ENCODE peak calls at places on chromosomes 4 and X, in seven cellular contexts. D is tibial nerve, I is stomach, T is body of pancreas, K is breast epithelium, O is sigmoid colon, A is NB4. H is an unnamed sample.

GRCh38 chr4:16269742-16270522 is 43.7 kb upstream of the TAPT1 start:
- DNase-seq in O (no peak), K (no peak), D (no peak), A (peak), I (no peak), T (no peak), H (no peak)

GRCh38 chrX:42096262-42096939 is 173.0 kb upstream of the CASK start:
- DNase-seq in O (no peak), K (no peak), I (peak), T (no peak), D (no peak), A (no peak), H (no peak)

GRCh38 chr4:176470671-176471070 is 150.9 kb downstream of the SPCS3 start:
- DNase-seq in T (no peak), O (no peak), D (no peak), I (no peak), A (no peak), K (no peak), H (no peak)

GRCh38 chrX:120791013-120791643 is 84.5 kb downstream of the CT47B1 start:
- DNase-seq in I (peak), T (peak), A (peak), O (peak), D (peak), K (peak), H (no peak)

GRCh38 chr4:10750714-10751113 is 66.1 kb upstream of the CLNK start:
- DNase-seq in A (no peak), K (no peak), I (no peak), T (no peak), O (no peak), D (no peak), H (no peak)

GRCh38 chrX:48468247-48468671 is 1.8 kb downstream of the SLC38A5 start:
- DNase-seq in A (peak), I (peak), K (no peak), O (peak), D (no peak), T (peak), H (peak)

GRCh38 chr4:57993934-57994333 is 883.7 kb upstream of the IGFBP7 start:
- DNase-seq in I (no peak), K (no peak), T (no peak), D (no peak), O (no peak), A (no peak), H (no peak)

GRCh38 chr4:2927696-2928075 is 35.5 kb downstream of the NOP14 start:
- DNase-seq in D (no peak), A (no peak), I (no peak), T (peak), O (no peak), K (peak), H (no peak)

GRCh38 chrX:145910017-145910416 is 92.4 kb downstream of the SLITRK2 start:
- DNase-seq in A (no peak), T (no peak), K (no peak), D (no peak), I (no peak), O (no peak), H (no peak)

GRCh38 chr4:107138433-107138832 is 102.3 kb upstream of the DKK2 start:
- DNase-seq in O (no peak), K (no peak), T (no peak), I (no peak), A (no peak), D (no peak), H (no peak)

GRCh38 chr4:153521995-153522799 is 56.0 kb downstream of the TMEM131L start:
- DNase-seq in O (no peak), D (no peak), A (peak), K (no peak), I (no peak), T (no peak), H (no peak)

DNA sequence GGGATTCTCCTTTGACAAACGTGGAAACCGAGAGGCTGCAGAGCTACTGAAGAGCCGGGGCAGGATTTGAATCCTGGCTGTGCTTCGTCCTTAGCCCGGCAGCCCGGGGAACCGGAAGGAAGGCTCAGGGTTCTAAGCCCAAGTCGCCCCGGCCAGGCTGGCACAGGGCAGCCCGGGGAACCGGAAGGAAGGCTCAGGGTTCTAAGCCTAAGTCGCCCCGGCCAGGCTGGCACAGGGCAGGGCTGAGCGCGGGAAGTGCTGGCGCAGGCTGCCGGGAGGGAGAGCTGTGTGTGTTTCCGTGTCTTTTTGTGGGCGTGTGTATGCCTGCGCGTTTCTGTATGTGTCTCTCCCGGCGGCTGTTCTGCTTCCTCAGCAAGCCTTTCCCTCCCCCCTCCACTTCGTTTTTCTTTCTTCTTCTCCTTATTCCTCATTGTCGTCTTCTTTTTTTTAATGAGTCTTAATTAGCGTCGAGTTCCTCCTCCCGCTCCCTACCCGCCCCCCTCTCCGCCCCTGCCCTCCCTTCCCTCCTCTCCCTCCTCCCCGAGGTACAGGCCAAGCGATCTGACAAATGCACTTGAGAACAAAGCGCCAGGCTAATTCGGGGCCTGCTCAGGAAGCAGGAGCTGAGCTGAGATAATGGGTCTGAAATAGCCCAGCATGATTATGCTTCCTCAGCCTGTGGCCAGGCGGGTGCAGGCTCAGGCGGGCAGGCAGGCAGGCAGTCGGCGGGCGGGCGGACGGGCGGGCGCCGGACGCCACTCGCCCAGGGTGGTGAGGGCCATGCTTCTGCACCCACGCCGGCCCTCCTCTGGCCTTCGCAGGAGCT is 65.9 kb downstream of the EFNB1 start:
- DNase-seq in I (peak), O (peak), T (peak), D (peak), K (peak), A (peak), H (no peak)
- TF ChIP-seq POLR2A in I (no peak), O (no peak), T (no peak), D (no peak), K (no peak), A (no peak), H (no peak)

DNA sequence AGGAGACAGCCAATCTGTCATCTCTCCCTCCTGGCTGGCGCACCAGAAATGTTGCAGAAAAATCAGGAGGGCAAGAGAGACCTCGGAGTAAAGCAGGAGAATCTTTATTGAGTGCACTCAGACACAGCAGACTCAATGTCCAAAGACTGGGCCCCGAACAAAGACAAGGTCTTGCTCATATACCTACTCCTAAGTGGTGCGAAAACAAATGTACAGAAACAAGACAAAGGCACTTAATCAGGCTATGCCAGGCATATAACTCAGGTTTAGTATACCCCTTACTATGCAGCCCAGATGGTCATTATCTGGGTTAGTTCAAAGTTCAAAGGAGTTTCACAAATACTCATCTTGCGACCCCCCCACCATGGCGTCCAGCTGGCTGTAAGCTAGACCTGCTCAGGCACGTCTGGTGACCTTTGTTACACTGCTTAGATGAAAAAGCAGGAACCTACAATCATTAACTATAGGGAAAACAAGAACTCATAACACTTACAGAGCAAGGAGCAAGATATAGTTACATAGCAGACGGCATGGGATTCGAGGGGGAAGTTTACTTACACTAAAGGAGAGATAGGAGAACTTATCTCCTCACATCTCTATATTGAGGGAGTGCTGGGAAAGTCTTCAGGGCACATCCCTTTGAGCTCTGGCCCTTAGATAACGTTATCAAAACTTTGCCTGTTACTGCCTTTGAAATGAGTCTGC is 27.5 kb downstream of the SULT1E1 start:
- DNase-seq in O (no peak), D (no peak), A (no peak), I (peak), T (no peak), K (no peak), H (no peak)
- TF ChIP-seq POLR2A in O (no peak), D (no peak), A (no peak), I (no peak), T (no peak), K (no peak), H (no peak)

GRCh38 chrX:70452143-70452733 is 7.6 kb downstream of the DLG3 start:
- DNase-seq in K (peak), T (peak), I (peak), A (peak), O (peak), D (peak), H (no peak)
- TF ChIP-seq POLR2A in K (no peak), T (no peak), I (no peak), A (no peak), O (no peak), D (no peak), H (no peak)

GRCh38 chr4:65407483-65407882 is 262.8 kb downstream of the EPHA5 start:
- DNase-seq in O (no peak), K (no peak), I (no peak), T (no peak), A (no peak), D (no peak), H (no peak)
- TF ChIP-seq POLR2A in O (no peak), K (no peak), I (no peak), T (no peak), A (no peak), D (no peak), H (no peak)

DNA sequence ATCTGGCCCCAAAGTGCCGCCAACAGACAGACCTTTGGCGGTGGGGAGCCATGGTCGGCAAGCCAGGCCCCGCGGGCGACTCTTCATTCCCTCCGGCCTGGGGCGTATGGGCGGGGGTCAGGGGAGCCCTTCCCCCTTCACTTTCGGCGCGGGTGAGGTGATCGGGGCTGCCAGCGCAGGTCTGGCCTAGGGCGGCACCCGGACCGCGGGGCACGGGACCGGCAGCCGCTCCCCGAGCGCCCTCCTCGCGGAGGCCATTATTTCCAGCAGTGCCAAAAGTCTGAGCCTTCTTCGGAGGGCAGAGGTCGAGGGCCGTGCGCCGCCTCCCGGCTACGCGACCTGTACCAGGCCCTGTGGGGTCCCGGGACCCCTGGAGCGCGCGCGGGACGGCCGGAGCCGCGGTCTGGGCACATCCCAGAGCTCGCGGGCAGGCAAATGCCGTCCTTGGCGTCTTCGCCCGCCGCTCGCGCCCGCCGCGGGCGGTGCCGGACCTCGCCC is 620 bp upstream of the KDM6A start:
- DNase-seq in K (peak), T (peak), I (peak), D (peak), O (peak), A (no peak), H (no peak)
- TF ChIP-seq POLR2A in K (no peak), T (no peak), I (no peak), D (no peak), O (no peak), A (no peak), H (no peak)

GRCh38 chr4:38867478-38868054 is at the start of gene FAM114A1:
- DNase-seq in A (peak), I (peak), K (peak), T (peak), O (peak), D (peak), H (no peak)
- TF ChIP-seq POLR2A in A (peak), I (no peak), K (no peak), T (peak), O (peak), D (peak), H (peak)

DNA sequence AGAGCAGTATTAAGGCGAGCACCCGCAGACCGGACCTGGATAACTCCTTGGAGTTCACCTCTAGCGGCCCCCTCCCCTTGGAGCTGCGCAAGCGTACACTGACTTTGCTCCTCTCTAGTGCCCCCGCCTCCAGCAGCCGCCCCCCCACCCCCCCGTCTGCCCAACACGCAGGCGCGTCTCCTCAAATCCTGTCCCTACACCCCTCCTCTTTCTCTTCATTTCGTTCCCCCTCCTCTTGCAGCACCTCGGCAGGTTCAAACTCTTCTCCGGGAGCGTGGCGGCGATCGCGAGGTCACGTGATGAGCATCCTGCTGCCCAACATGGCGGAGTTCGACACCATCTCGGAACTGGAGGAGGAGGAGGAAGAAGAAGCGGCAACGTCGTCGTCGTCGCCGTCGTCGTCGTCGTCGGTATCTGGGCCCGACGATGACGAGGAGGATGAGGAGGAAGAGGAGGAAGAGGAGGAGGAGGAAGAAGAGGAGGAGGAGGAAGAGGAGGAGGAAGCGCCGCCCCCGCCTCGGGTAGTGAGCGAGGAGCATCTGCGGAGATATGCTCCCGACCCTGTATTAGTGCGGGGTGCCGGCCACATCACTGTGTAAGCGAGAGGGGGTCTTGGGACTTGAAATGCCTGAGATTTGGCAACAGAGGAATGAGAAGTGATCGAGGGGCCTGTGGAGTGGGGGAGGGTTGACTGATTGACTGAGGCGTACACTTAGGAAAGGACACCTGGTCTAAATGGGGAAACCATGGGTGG is at the start of gene CHIC1:
- DNase-seq in I (peak), A (no peak), O (peak), D (peak), K (peak), T (peak), H (no peak)
- TF ChIP-seq POLR2A in I (no peak), A (no peak), O (no peak), D (no peak), K (no peak), T (no peak), H (no peak)

GRCh38 chr4:156619154-156619934 is 352.3 kb downstream of the PDGFC start:
- DNase-seq in I (no peak), D (no peak), O (no peak), T (no peak), A (no peak), K (no peak), H (no peak)
- TF ChIP-seq POLR2A in I (no peak), D (no peak), O (no peak), T (no peak), A (no peak), K (no peak), H (no peak)

DNA sequence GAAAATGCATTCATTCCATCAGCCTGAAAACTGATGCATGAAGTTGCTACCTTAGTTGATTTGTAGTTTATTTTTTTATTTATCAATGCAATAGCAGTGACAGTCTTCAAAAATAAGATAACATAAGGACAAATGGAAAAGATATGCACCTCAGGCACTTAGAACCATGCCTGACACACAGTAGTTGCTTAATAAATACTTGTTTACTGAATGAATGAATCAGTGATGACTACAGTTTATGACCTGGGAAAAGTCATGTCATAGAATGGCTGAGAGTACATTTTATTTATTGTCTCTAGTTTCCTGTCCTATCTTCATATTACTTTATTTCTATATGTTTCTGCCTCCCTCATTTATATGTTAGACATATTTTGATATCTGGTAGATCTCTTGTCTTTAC is 171.8 kb downstream of the TLL1 start:
- DNase-seq in T (no peak), A (no peak), K (no peak), I (no peak), D (no peak), O (no peak), H (no peak)
- TF ChIP-seq POLR2A in T (no peak), A (no peak), K (no peak), I (no peak), D (no peak), O (no peak), H (no peak)

H was measured in vagina.